ENCODE peak calls at places on chromosomes 16 and 17, in five cellular contexts. M is heart right ventricle, U is DND-41, F is right cardiac atrium, D is pancreas. P is an unnamed sample.

GRCh38 chr16:69567031-69567680 is 1.4 kb downstream of the NFAT5 start:
- ATAC-seq in M (peak; percentile 3), U (no peak), F (peak; percentile 3), D (no peak), P (no peak)

GRCh38 chr17:9568004-9568403 is 7.6 kb downstream of the STX8 start:
- ATAC-seq in M (no peak), U (no peak), F (no peak), D (no peak), P (no peak)

GRCh38 chr17:35889241-35889640 is 9.1 kb upstream of the CCL5 start:
- ATAC-seq in M (no peak), U (no peak), F (no peak), D (no peak), P (no peak)

GRCh38 chr17:31537558-31537957 is 146.1 kb downstream of the RAB11FIP4 start:
- ATAC-seq in M (no peak), U (no peak), F (no peak), D (peak; percentile 58), P (peak; percentile 23)

GRCh38 chr16:73013974-73014373 is 34.0 kb downstream of the ZFHX3 start:
- ATAC-seq in M (no peak), U (no peak), F (no peak), D (no peak), P (no peak)

GRCh38 chr16:70653406-70653805 is 7.0 kb downstream of the IL34 start:
- ATAC-seq in M (no peak), U (peak; percentile 27), F (no peak), D (peak; percentile 4), P (no peak)

GRCh38 chr16:65570261-65570660 is 448.4 kb upstream of the CDH11 start:
- ATAC-seq in M (no peak), U (no peak), F (no peak), D (no peak), P (no peak)

GRCh38 chr17:62616993-62617893 is 10.2 kb upstream of the MRC2 start:
- ATAC-seq in M (no peak), U (peak; percentile 23), F (no peak), D (no peak), P (no peak)

GRCh38 chr16:81532491-81533174 is 88.0 kb downstream of the CMIP start:
- ATAC-seq in M (no peak), U (no peak), F (no peak), D (peak; percentile 87), P (no peak)

GRCh38 chr16:16062023-16062932 is 112.9 kb downstream of the ABCC1 start:
- ATAC-seq in M (peak; percentile 64), U (peak; percentile 97), F (peak; percentile 41), D (no peak), P (peak; percentile 85)

GRCh38 chr16:19478505-19478904 is 43.4 kb downstream of the GDE1 start:
- ATAC-seq in M (no peak), U (no peak), F (no peak), D (no peak), P (no peak)

GRCh38 chr17:55390364-55390977 is 31.2 kb downstream of the MMD start:
- ATAC-seq in M (no peak), U (no peak), F (no peak), D (no peak), P (no peak)

GRCh38 chr16:81500833-81501521 is 56.4 kb downstream of the CMIP start:
- ATAC-seq in M (peak; percentile 30), U (no peak), F (peak; percentile 6), D (no peak), P (peak; percentile 46)

GRCh38 chr16:79271583-79271982 is 329.0 kb downstream of the MAF start:
- ATAC-seq in M (no peak), U (no peak), F (no peak), D (no peak), P (no peak)

GRCh38 chr16:70252355-70252988 is 732 bp upstream of the EXOSC6 start:
- ATAC-seq in M (no peak), U (no peak), F (peak; percentile 2), D (no peak), P (no peak)

GRCh38 chr16:8696880-8697279 is 22.5 kb downstream of the ABAT start:
- ATAC-seq in M (no peak), U (no peak), F (peak; percentile 70), D (no peak), P (no peak)

GRCh38 chr17:63740464-63741181 is 976 bp downstream of the STRADA start:
- ATAC-seq in M (peak; percentile 4), U (no peak), F (no peak), D (peak; percentile 7), P (no peak)

GRCh38 chr17:81536299-81537290 is 8.4 kb downstream of the FSCN2 start:
- ATAC-seq in M (no peak), U (no peak), F (peak; percentile 8), D (peak; percentile 54), P (no peak)

GRCh38 chr16:12062343-12063003 is 85.9 kb downstream of the SNX29 start:
- ATAC-seq in M (peak; percentile 91), U (peak; percentile 39), F (peak; percentile 98), D (no peak), P (peak; percentile 96)

GRCh38 chr17:73347355-73347754 is 35.6 kb upstream of the CDC42EP4 start:
- ATAC-seq in M (no peak), U (no peak), F (no peak), D (no peak), P (peak; percentile 25)

GRCh38 chr17:1109606-1110523 is 69.9 kb downstream of the ABR start:
- ATAC-seq in M (peak; percentile 2), U (peak; percentile 68), F (peak; percentile 1), D (peak; percentile 9), P (peak; percentile 9)

GRCh38 chr17:1110844-1111598 is 68.8 kb downstream of the ABR start:
- ATAC-seq in M (peak; percentile 49), U (no peak), F (peak; percentile 71), D (no peak), P (peak; percentile 52)

GRCh38 chr17:1112875-1113274 is 66.9 kb downstream of the ABR start:
- ATAC-seq in M (no peak), U (no peak), F (no peak), D (no peak), P (no peak)

GRCh38 chr17:1110524-1110843 is 69.3 kb downstream of the ABR start:
- ATAC-seq in M (no peak), U (no peak), F (no peak), D (no peak), P (no peak)

GRCh38 chr17:1111599-1112443 is 68.0 kb downstream of the ABR start:
- ATAC-seq in M (peak; percentile 4), U (no peak), F (peak; percentile 1), D (no peak), P (peak; percentile 0)
- H3K4me1 ChIP-seq in M (peaks cover 74% of the 10 kb centered on the region), U (peaks cover 40% of the 10 kb centered on the region), F (peaks cover 27% of the 10 kb centered on the region), D (peaks cover 25% of the 10 kb centered on the region), P (peaks cover 74% of the 10 kb centered on the region)

DNA sequence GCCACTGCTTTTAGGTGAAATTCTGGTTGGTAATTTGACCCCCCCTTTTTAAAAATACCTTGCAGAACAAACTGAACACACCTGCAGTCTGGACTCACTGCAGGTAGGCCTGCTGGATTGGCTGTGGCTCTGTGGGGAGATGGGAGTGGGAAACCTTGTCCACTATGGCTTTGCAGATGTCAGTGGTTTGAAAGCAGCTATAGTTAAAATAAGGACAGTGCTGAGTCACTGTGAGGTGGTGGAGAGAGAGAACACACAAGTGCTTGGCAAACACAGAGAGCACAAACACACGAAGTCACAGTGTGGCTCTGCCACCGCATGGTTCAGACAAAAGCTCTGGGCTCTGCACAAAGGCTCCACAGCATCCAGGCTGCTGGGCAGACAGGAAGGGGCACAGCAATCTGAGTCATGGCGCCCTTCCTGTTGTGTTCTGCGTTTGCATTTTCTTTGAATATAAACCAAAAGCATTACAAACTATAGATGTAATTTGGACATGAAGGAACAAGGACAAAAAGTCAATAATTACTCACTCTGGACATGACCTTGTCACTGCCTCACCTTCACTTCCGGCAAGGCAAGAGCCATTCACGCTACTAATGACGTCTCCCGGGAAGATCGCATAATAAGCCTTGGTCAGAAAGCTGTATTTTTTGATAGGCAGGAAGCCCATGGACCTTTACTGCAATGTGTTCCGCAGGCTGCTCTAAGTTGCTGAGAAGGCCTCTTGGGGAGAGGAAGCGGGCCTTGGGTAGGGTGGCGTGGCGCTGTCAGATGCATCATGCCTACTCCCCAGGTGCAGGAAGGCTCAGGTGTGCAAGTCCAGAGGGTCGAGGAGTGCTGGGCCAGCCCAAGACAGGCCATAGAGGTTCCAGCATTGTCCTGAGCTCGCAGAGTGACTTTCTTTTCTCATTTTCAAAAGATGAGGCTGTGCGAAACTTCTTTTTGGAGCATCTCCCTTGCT is 60.1 kb upstream of the MED9 start:
- ATAC-seq in M (peak; percentile 46), U (peak; percentile 46), F (peak; percentile 65), D (peak; percentile 12), P (no peak)
- H3K4me3 ChIP-seq in M (no peak overlapping the region), U (no peak overlapping the region), F (no peak overlapping the region), D (no peak overlapping the region), P (no peak overlapping the region)

DNA sequence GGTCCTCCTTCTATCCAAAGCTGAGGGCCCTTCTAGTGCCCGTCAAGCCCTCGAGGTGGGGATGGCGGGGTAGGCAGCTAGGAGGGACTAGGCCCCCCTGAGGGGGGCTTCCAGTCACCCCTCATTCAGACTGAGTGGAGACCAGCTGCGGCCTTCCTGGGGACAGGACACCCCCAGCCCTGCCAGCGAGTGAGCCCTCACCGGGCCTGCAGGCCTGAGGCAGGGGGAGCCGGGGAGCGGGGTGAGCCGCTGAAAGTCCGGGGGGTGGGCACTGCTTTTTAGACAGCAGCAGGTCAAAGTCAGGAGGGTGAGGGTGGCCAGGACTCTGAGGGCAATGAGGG is 8.7 kb upstream of the KREMEN2 start:
- ATAC-seq in M (no peak), U (no peak), F (no peak), D (no peak), P (no peak)
- H3K4me1 ChIP-seq in M (peaks cover 9% of the 10 kb centered on the region), U (no peaks in the 10 kb centered on the region), F (no peaks in the 10 kb centered on the region), D (no peaks in the 10 kb centered on the region), P (no peaks in the 10 kb centered on the region)

GRCh38 chr17:80474933-80475915 is 1.2 kb downstream of the NPTX1 start:
- ATAC-seq in M (no peak), U (no peak), F (no peak), D (no peak), P (peak; percentile 5)
- H3K4me3 ChIP-seq in M (no peak overlapping the region), U (no peak overlapping the region), F (peak overlapping the region; percentile 17), D (no peak overlapping the region), P (peak overlapping the region; percentile 49)

DNA sequence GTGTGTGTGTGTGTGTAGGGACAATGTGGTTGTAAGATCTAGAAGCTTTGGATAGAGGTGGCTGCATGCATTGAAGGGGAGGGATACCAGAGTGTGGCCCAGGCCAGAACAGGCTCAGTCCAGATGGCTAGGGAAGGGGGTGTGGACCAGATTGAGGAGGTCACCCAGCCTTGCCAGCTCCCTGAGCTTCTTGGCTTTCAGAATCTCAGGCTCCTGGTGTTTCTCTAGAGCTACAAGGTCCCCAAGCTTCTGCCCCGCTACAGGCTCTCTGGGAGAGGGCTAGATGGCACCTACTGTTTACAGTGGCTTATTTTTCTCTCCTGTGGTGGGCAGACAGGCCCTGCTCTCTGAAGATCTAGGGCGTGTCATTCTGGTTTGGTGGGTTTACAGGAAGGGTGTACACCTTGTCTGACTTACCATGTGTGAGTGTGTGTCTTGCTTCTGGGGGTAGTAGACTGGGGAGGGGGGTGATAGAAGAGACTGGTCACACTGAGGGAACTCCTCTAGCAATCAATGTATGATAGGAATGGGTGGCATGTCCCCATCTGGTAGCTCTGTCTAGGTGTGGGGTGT is 1.0 kb downstream of the RARA start:
- ATAC-seq in M (no peak), U (no peak), F (no peak), D (no peak), P (no peak)
- H3K4me1 ChIP-seq in M (peaks cover 93% of the 10 kb centered on the region), U (peaks cover 19% of the 10 kb centered on the region), F (peaks cover 47% of the 10 kb centered on the region), D (peaks cover 56% of the 10 kb centered on the region), P (peaks cover 75% of the 10 kb centered on the region)